ENCODE peak calls at places on chromosomes 12 and 14, in five cellular contexts. X is IMR-90, G is H9, V is mesendoderm, T is H1. K is an unnamed sample.

GRCh38 chr12:105672171-105672570 is 341.7 kb downstream of the C12orf75 start:
- DNase-seq in V (no peak), G (no peak), X (no peak), T (no peak), K (no peak)

GRCh38 chr12:76158518-76159321 is 74.2 kb upstream of the NAP1L1 start:
- DNase-seq in T (peak; percentile 73), X (peak; percentile 84), V (peak; percentile 83), G (peak; percentile 78), K (peak; percentile 59)

GRCh38 chr12:116599285-116600122 is 40.3 kb downstream of the MAP1LC3B2 start:
- DNase-seq in G (peak; percentile 86), X (peak; percentile 58), V (peak; percentile 82), T (peak; percentile 92), K (peak; percentile 57)

GRCh38 chr14:106625181-106625580 is 1098.8 kb downstream of the TMEM121 start:
- DNase-seq in V (no peak), G (no peak), X (no peak), T (no peak), K (no peak)

GRCh38 chr12:81610955-81611889 is 147.9 kb downstream of the PPFIA2 start:
- DNase-seq in V (peak; percentile 36), T (peak; percentile 45), X (peak; percentile 1), G (peak; percentile 51), K (no peak)

GRCh38 chr12:49706351-49707126 is 666 bp downstream of the FMNL3 start:
- DNase-seq in X (peak; percentile 47), G (peak; percentile 62), T (peak; percentile 70), V (peak; percentile 72), K (peak; percentile 18)

GRCh38 chr14:78405071-78405856 is 235.1 kb downstream of the NRXN3 start:
- DNase-seq in G (no peak), X (no peak), T (no peak), V (peak; percentile 19), K (peak; percentile 27)

GRCh38 chr12:47316609-47317049 is 236.9 kb upstream of the AMIGO2 start:
- DNase-seq in T (no peak), X (no peak), V (no peak), G (no peak), K (no peak)

GRCh38 chr12:128856035-128856790 is 2.9 kb downstream of the GLT1D1 start:
- DNase-seq in T (no peak), X (no peak), G (no peak), V (peak; percentile 91), K (no peak)

GRCh38 chr14:72565917-72566316 is 328.0 kb downstream of the DPF3 start:
- DNase-seq in V (no peak), T (no peak), X (no peak), G (no peak), K (no peak)

GRCh38 chr14:72567226-72567625 is 326.7 kb downstream of the DPF3 start:
- DNase-seq in T (no peak), V (no peak), X (no peak), G (no peak), K (no peak)

GRCh38 chr14:72562300-72562699 is 331.6 kb downstream of the DPF3 start:
- DNase-seq in V (no peak), T (no peak), X (no peak), G (no peak), K (no peak)

GRCh38 chr14:72563676-72564075 is 330.2 kb downstream of the DPF3 start:
- DNase-seq in V (no peak), G (no peak), X (no peak), T (no peak), K (no peak)

DNA sequence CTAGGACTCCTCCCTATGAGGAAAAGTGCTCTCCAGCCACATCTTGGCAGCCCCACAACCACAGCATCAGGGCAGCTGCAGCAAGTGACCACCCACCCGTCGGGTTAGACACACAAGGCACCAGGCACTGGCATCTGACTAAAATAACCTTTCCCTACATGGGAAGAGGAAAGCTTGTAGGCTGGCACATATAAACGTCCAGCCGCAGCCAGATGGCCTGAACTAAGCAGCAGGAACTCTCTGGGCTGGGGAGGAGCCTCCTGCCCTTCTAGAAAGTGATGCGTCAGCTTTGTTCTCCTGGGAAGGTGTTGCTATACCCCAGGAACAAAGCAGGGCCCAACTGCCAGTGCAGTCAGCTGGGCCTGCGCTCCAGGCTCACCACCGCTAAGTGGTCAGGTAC is 328.7 kb downstream of the DPF3 start:
- DNase-seq in T (no peak), V (no peak), X (no peak), G (no peak), K (no peak)
- H3K18ac ChIP-seq in T (no peak overlapping the region), V (no peak overlapping the region), X (no peak overlapping the region), G (no peak overlapping the region), K (no peak overlapping the region)

GRCh38 chr12:114952573-114953196 is 268.7 kb upstream of the TBX3 start:
- DNase-seq in T (no peak), G (no peak), V (no peak), X (peak; percentile 20), K (no peak)
- H3K18ac ChIP-seq in T (no peak overlapping the region), G (no peak overlapping the region), V (no peak overlapping the region), X (no peak overlapping the region), K (no peak overlapping the region)

GRCh38 chr14:104723651-104724406 is at the start of gene ADSS1:
- DNase-seq in V (peak; percentile 57), G (peak; percentile 69), X (no peak), T (peak; percentile 84), K (no peak)
- H3K18ac ChIP-seq in V (no peak within 1 kb of the TSS), G (peak within 1 kb of the TSS; percentile 21), X (no peak within 1 kb of the TSS), T (peak within 1 kb of the TSS; percentile 83), K (peak within 1 kb of the TSS; percentile 83)

GRCh38 chr12:3215410-3215975 is 138.3 kb downstream of the TSPAN9 start:
- DNase-seq in G (no peak), X (no peak), T (no peak), V (no peak), K (no peak)
- H3K18ac ChIP-seq in G (peak overlapping the region; percentile 26), X (no peak overlapping the region), T (no peak overlapping the region), V (no peak overlapping the region), K (no peak overlapping the region)

GRCh38 chr14:74649167-74649566 is 37.1 kb upstream of the LTBP2 start:
- DNase-seq in X (no peak), T (no peak), V (peak; percentile 31), G (peak; percentile 55), K (peak; percentile 88)

GRCh38 chr14:74648643-74649042 is 36.6 kb upstream of the LTBP2 start:
- DNase-seq in G (no peak), V (no peak), X (no peak), T (no peak), K (no peak)

GRCh38 chr14:74647061-74647833 is 35.2 kb upstream of the LTBP2 start:
- DNase-seq in T (no peak), V (no peak), X (no peak), G (no peak), K (no peak)

GRCh38 chr14:74649673-74650072 is 37.6 kb upstream of the LTBP2 start:
- DNase-seq in V (no peak), T (no peak), X (no peak), G (no peak), K (peak; percentile 67)

GRCh38 chr14:74647834-74648361 is 35.9 kb upstream of the LTBP2 start:
- DNase-seq in X (no peak), T (no peak), G (no peak), V (no peak), K (no peak)
- H3K18ac ChIP-seq in X (peak overlapping the region; percentile 25), T (no peak overlapping the region), G (no peak overlapping the region), V (no peak overlapping the region), K (no peak overlapping the region)

GRCh38 chr12:132496710-132497109 is 6.8 kb downstream of the FBRSL1 start:
- DNase-seq in X (no peak), G (no peak), T (no peak), V (no peak), K (no peak)
- H3K18ac ChIP-seq in X (no peak overlapping the region), G (no peak overlapping the region), T (no peak overlapping the region), V (no peak overlapping the region), K (peak overlapping the region; percentile 17)